ENCODE peak calls at places on chromosomes 2 and 18, in ten cellular contexts. One of them, this sample, is unnamed.

GRCh38 chr2:206250041-206250897 is 24.2 kb upstream of the ZDBF2 start:
- DNase-seq in PC-9: no peak
- DNase-seq in AG04450: no peak
- DNase-seq in astrocyte of the spinal cord: no peak
- DNase-seq in BJ: no peak
- DNase-seq in spleen: peak; percentile 45
- DNase-seq in coronary artery: no peak
- DNase-seq in right lobe of liver: no peak
- DNase-seq in OCI-LY7: peak; percentile 13
- DNase-seq in left lung: no peak
- DNase-seq in this sample: no peak

GRCh38 chr2:32977228-32977758 is 30.5 kb downstream of the LTBP1 start:
- DNase-seq in PC-9: peak; percentile 89
- DNase-seq in AG04450: no peak
- DNase-seq in astrocyte of the spinal cord: peak; percentile 1
- DNase-seq in BJ: no peak
- DNase-seq in spleen: no peak
- DNase-seq in coronary artery: no peak
- DNase-seq in right lobe of liver: no peak
- DNase-seq in OCI-LY7: no peak
- DNase-seq in left lung: no peak
- DNase-seq in this sample: no peak

GRCh38 chr2:96241901-96242611 is 23.7 kb downstream of the TMEM127 start:
- DNase-seq in PC-9: peak; percentile 37
- DNase-seq in AG04450: peak; percentile 39
- DNase-seq in astrocyte of the spinal cord: peak; percentile 54
- DNase-seq in BJ: peak; percentile 76
- DNase-seq in spleen: peak; percentile 92
- DNase-seq in coronary artery: no peak
- DNase-seq in right lobe of liver: no peak
- DNase-seq in OCI-LY7: peak; percentile 79
- DNase-seq in left lung: no peak
- DNase-seq in this sample: peak; percentile 73

GRCh38 chr2:226508005-226508404 is 291.6 kb downstream of the IRS1 start:
- DNase-seq in PC-9: no peak
- DNase-seq in AG04450: no peak
- DNase-seq in astrocyte of the spinal cord: no peak
- DNase-seq in BJ: no peak
- DNase-seq in spleen: no peak
- DNase-seq in coronary artery: no peak
- DNase-seq in right lobe of liver: no peak
- DNase-seq in OCI-LY7: no peak
- DNase-seq in left lung: no peak
- DNase-seq in this sample: no peak

GRCh38 chr2:96082211-96083063 is 33.9 kb downstream of the ADRA2B start:
- DNase-seq in PC-9: no peak
- DNase-seq in AG04450: no peak
- DNase-seq in astrocyte of the spinal cord: no peak
- DNase-seq in BJ: no peak
- DNase-seq in spleen: peak; percentile 54
- DNase-seq in coronary artery: no peak
- DNase-seq in right lobe of liver: peak; percentile 42
- DNase-seq in OCI-LY7: no peak
- DNase-seq in left lung: no peak
- DNase-seq in this sample: no peak

GRCh38 chr2:48248251-48248933 is 281.6 kb upstream of the STON1 start:
- DNase-seq in PC-9: peak; percentile 87
- DNase-seq in AG04450: peak; percentile 85
- DNase-seq in astrocyte of the spinal cord: peak; percentile 89
- DNase-seq in BJ: peak; percentile 81
- DNase-seq in spleen: no peak
- DNase-seq in coronary artery: no peak
- DNase-seq in right lobe of liver: no peak
- DNase-seq in OCI-LY7: no peak
- DNase-seq in left lung: no peak
- DNase-seq in this sample: peak; percentile 87

GRCh38 chr2:54558976-54559410 is 102.9 kb downstream of the SPTBN1 start:
- DNase-seq in PC-9: no peak
- DNase-seq in AG04450: no peak
- DNase-seq in astrocyte of the spinal cord: peak; percentile 39
- DNase-seq in BJ: no peak
- DNase-seq in spleen: no peak
- DNase-seq in coronary artery: no peak
- DNase-seq in right lobe of liver: no peak
- DNase-seq in OCI-LY7: no peak
- DNase-seq in left lung: no peak
- DNase-seq in this sample: no peak

GRCh38 chr18:70523798-70524182 is 234.9 kb downstream of the SOCS6 start:
- DNase-seq in PC-9: no peak
- DNase-seq in AG04450: no peak
- DNase-seq in astrocyte of the spinal cord: no peak
- DNase-seq in BJ: no peak
- DNase-seq in spleen: no peak
- DNase-seq in coronary artery: no peak
- DNase-seq in right lobe of liver: no peak
- DNase-seq in OCI-LY7: no peak
- DNase-seq in left lung: no peak
- DNase-seq in this sample: no peak

GRCh38 chr2:31137211-31138036 is 816 bp downstream of the GALNT14 start:
- DNase-seq in PC-9: no peak
- DNase-seq in AG04450: no peak
- DNase-seq in astrocyte of the spinal cord: peak; percentile 0
- DNase-seq in BJ: no peak
- DNase-seq in spleen: peak; percentile 80
- DNase-seq in coronary artery: no peak
- DNase-seq in right lobe of liver: no peak
- DNase-seq in OCI-LY7: peak; percentile 56
- DNase-seq in left lung: peak; percentile 82
- DNase-seq in this sample: peak; percentile 58

GRCh38 chr2:31140151-31140550 is 1.9 kb upstream of the GALNT14 start:
- DNase-seq in PC-9: no peak
- DNase-seq in AG04450: no peak
- DNase-seq in astrocyte of the spinal cord: no peak
- DNase-seq in BJ: no peak
- DNase-seq in spleen: no peak
- DNase-seq in coronary artery: no peak
- DNase-seq in right lobe of liver: no peak
- DNase-seq in OCI-LY7: no peak
- DNase-seq in left lung: no peak
- DNase-seq in this sample: peak; percentile 80

GRCh38 chr2:31136000-31136399 is 2.2 kb downstream of the GALNT14 start:
- DNase-seq in PC-9: peak; percentile 82
- DNase-seq in AG04450: no peak
- DNase-seq in astrocyte of the spinal cord: no peak
- DNase-seq in BJ: no peak
- DNase-seq in spleen: no peak
- DNase-seq in coronary artery: no peak
- DNase-seq in right lobe of liver: no peak
- DNase-seq in OCI-LY7: no peak
- DNase-seq in left lung: no peak
- DNase-seq in this sample: no peak

GRCh38 chr2:31136732-31137131 is 1.5 kb downstream of the GALNT14 start:
- DNase-seq in PC-9: no peak
- DNase-seq in AG04450: no peak
- DNase-seq in astrocyte of the spinal cord: no peak
- DNase-seq in BJ: no peak
- DNase-seq in spleen: no peak
- DNase-seq in coronary artery: no peak
- DNase-seq in right lobe of liver: no peak
- DNase-seq in OCI-LY7: peak; percentile 52
- DNase-seq in left lung: no peak
- DNase-seq in this sample: no peak

GRCh38 chr2:31138037-31138962 is at the start of gene GALNT14:
- DNase-seq in PC-9: peak; percentile 64
- DNase-seq in AG04450: no peak
- DNase-seq in astrocyte of the spinal cord: peak; percentile 9
- DNase-seq in BJ: no peak
- DNase-seq in spleen: peak; percentile 94
- DNase-seq in coronary artery: no peak
- DNase-seq in right lobe of liver: peak; percentile 72
- DNase-seq in OCI-LY7: peak; percentile 87
- DNase-seq in left lung: peak; percentile 94
- DNase-seq in this sample: peak; percentile 59
- TF ChIP-seq CTCF in PC-9: peak; percentile 69
- TF ChIP-seq CTCF in AG04450: peak; percentile 14
- TF ChIP-seq CTCF in astrocyte of the spinal cord: peak; percentile 36
- TF ChIP-seq CTCF in BJ: peak; percentile 73
- TF ChIP-seq CTCF in spleen: no peak
- TF ChIP-seq CTCF in coronary artery: peak; percentile 36
- TF ChIP-seq CTCF in right lobe of liver: peak; percentile 28
- TF ChIP-seq CTCF in OCI-LY7: peak; percentile 75
- TF ChIP-seq CTCF in left lung: peak; percentile 38
- TF ChIP-seq CTCF in this sample: peak; percentile 57

GRCh38 chr2:219632758-219633101 is 5.3 kb downstream of the SLC4A3 start:
- DNase-seq in PC-9: no peak
- DNase-seq in AG04450: no peak
- DNase-seq in astrocyte of the spinal cord: no peak
- DNase-seq in BJ: no peak
- DNase-seq in spleen: peak; percentile 74
- DNase-seq in coronary artery: no peak
- DNase-seq in right lobe of liver: peak; percentile 44
- DNase-seq in OCI-LY7: no peak
- DNase-seq in left lung: peak; percentile 73
- DNase-seq in this sample: no peak

GRCh38 chr2:219634951-219635751 is 7.7 kb downstream of the SLC4A3 start:
- DNase-seq in PC-9: no peak
- DNase-seq in AG04450: no peak
- DNase-seq in astrocyte of the spinal cord: no peak
- DNase-seq in BJ: no peak
- DNase-seq in spleen: peak; percentile 52
- DNase-seq in coronary artery: peak; percentile 55
- DNase-seq in right lobe of liver: no peak
- DNase-seq in OCI-LY7: no peak
- DNase-seq in left lung: no peak
- DNase-seq in this sample: no peak

GRCh38 chr2:219634171-219634940 is 6.9 kb downstream of the SLC4A3 start:
- DNase-seq in PC-9: no peak
- DNase-seq in AG04450: no peak
- DNase-seq in astrocyte of the spinal cord: no peak
- DNase-seq in BJ: no peak
- DNase-seq in spleen: no peak
- DNase-seq in coronary artery: peak; percentile 52
- DNase-seq in right lobe of liver: no peak
- DNase-seq in OCI-LY7: no peak
- DNase-seq in left lung: peak; percentile 69
- DNase-seq in this sample: no peak

GRCh38 chr2:219631925-219632757 is 4.7 kb downstream of the SLC4A3 start:
- DNase-seq in PC-9: no peak
- DNase-seq in AG04450: no peak
- DNase-seq in astrocyte of the spinal cord: no peak
- DNase-seq in BJ: no peak
- DNase-seq in spleen: no peak
- DNase-seq in coronary artery: peak; percentile 46
- DNase-seq in right lobe of liver: peak; percentile 48
- DNase-seq in OCI-LY7: no peak
- DNase-seq in left lung: peak; percentile 77
- DNase-seq in this sample: no peak

GRCh38 chr2:219633276-219634065 is 6.0 kb downstream of the SLC4A3 start:
- DNase-seq in PC-9: no peak
- DNase-seq in AG04450: no peak
- DNase-seq in astrocyte of the spinal cord: no peak
- DNase-seq in BJ: no peak
- DNase-seq in spleen: no peak
- DNase-seq in coronary artery: peak; percentile 59
- DNase-seq in right lobe of liver: peak; percentile 18
- DNase-seq in OCI-LY7: no peak
- DNase-seq in left lung: peak; percentile 49
- DNase-seq in this sample: no peak
- H3K4me3 ChIP-seq in PC-9: no peak overlapping the region
- H3K4me3 ChIP-seq in AG04450: no peak overlapping the region
- H3K4me3 ChIP-seq in astrocyte of the spinal cord: no peak overlapping the region
- H3K4me3 ChIP-seq in BJ: no peak overlapping the region
- H3K4me3 ChIP-seq in spleen: no peak overlapping the region
- H3K4me3 ChIP-seq in coronary artery: no peak overlapping the region
- H3K4me3 ChIP-seq in right lobe of liver: no peak overlapping the region
- H3K4me3 ChIP-seq in OCI-LY7: no peak overlapping the region
- H3K4me3 ChIP-seq in left lung: no peak overlapping the region
- H3K4me3 ChIP-seq in this sample: no peak overlapping the region

DNA sequence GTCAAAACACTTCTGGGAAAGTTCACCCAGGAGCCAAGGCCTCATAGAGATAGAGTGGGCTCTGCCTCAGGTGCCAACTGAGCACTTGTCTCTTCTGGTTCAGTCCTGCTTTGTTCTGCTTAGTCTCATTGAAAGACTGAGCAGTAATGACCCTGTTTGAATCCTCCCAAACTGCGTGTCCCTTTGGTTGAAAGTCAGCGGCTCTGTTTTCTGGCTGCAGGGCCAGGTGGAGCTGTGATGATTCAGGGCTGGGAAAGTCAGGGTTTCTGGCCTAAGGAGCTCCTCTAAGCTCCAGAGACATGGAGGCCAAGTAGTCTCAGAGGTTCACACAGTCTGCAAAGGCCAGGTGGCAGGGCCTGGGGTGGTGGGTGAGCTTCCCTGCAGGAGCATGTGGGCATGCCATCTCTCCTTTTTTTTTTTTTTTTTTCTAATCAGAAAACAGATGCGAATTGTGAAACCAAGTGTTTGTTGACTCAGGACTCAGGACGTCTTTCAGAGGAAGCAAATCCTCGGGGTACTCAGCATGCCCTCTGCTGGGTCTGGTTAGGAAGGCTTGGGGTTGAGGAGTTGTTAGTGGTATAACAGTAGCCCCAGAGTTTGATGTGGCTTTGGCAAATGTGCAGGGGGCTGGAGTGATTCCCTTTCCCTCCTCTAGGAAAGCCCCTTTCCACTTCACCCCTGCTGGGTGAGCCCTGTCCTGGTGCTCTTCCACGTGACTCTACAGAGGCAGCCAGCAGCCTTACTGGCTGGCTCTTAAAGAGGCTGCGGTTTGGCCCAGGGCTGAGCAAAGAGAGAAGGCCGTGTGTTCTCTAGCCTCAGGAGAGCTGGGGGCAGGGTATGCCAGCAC is 38.3 kb downstream of the TMEM17 start:
- DNase-seq in PC-9: no peak
- DNase-seq in AG04450: no peak
- DNase-seq in astrocyte of the spinal cord: peak; percentile 81
- DNase-seq in BJ: no peak
- DNase-seq in spleen: no peak
- DNase-seq in coronary artery: no peak
- DNase-seq in right lobe of liver: peak; percentile 85
- DNase-seq in OCI-LY7: no peak
- DNase-seq in left lung: no peak
- DNase-seq in this sample: no peak
- TF ChIP-seq CTCF in PC-9: no peak
- TF ChIP-seq CTCF in AG04450: peak; percentile 8
- TF ChIP-seq CTCF in astrocyte of the spinal cord: no peak
- TF ChIP-seq CTCF in BJ: peak; percentile 12
- TF ChIP-seq CTCF in spleen: no peak
- TF ChIP-seq CTCF in coronary artery: no peak
- TF ChIP-seq CTCF in right lobe of liver: no peak
- TF ChIP-seq CTCF in OCI-LY7: no peak
- TF ChIP-seq CTCF in left lung: no peak
- TF ChIP-seq CTCF in this sample: no peak

GRCh38 chr18:77131652-77132368 is 773 bp downstream of the MBP start:
- DNase-seq in PC-9: no peak
- DNase-seq in AG04450: no peak
- DNase-seq in astrocyte of the spinal cord: no peak
- DNase-seq in BJ: no peak
- DNase-seq in spleen: peak; percentile 94
- DNase-seq in coronary artery: peak; percentile 81
- DNase-seq in right lobe of liver: peak; percentile 89
- DNase-seq in OCI-LY7: peak; percentile 34
- DNase-seq in left lung: peak; percentile 93
- DNase-seq in this sample: no peak

GRCh38 chr18:77132369-77133050 is at the start of gene MBP:
- DNase-seq in PC-9: peak; percentile 53
- DNase-seq in AG04450: no peak
- DNase-seq in astrocyte of the spinal cord: no peak
- DNase-seq in BJ: no peak
- DNase-seq in spleen: peak; percentile 97
- DNase-seq in coronary artery: peak; percentile 77
- DNase-seq in right lobe of liver: peak; percentile 91
- DNase-seq in OCI-LY7: peak; percentile 68
- DNase-seq in left lung: peak; percentile 97
- DNase-seq in this sample: peak; percentile 35

GRCh38 chr18:77129150-77129551 is 3.4 kb downstream of the MBP start:
- DNase-seq in PC-9: peak; percentile 52
- DNase-seq in AG04450: peak; percentile 13
- DNase-seq in astrocyte of the spinal cord: peak; percentile 96
- DNase-seq in BJ: peak; percentile 80
- DNase-seq in spleen: no peak
- DNase-seq in coronary artery: no peak
- DNase-seq in right lobe of liver: no peak
- DNase-seq in OCI-LY7: no peak
- DNase-seq in left lung: no peak
- DNase-seq in this sample: peak; percentile 91

GRCh38 chr18:77131100-77131651 is 1.4 kb downstream of the MBP start:
- DNase-seq in PC-9: no peak
- DNase-seq in AG04450: no peak
- DNase-seq in astrocyte of the spinal cord: peak; percentile 46
- DNase-seq in BJ: no peak
- DNase-seq in spleen: peak; percentile 91
- DNase-seq in coronary artery: no peak
- DNase-seq in right lobe of liver: no peak
- DNase-seq in OCI-LY7: peak; percentile 36
- DNase-seq in left lung: peak; percentile 90
- DNase-seq in this sample: no peak

DNA sequence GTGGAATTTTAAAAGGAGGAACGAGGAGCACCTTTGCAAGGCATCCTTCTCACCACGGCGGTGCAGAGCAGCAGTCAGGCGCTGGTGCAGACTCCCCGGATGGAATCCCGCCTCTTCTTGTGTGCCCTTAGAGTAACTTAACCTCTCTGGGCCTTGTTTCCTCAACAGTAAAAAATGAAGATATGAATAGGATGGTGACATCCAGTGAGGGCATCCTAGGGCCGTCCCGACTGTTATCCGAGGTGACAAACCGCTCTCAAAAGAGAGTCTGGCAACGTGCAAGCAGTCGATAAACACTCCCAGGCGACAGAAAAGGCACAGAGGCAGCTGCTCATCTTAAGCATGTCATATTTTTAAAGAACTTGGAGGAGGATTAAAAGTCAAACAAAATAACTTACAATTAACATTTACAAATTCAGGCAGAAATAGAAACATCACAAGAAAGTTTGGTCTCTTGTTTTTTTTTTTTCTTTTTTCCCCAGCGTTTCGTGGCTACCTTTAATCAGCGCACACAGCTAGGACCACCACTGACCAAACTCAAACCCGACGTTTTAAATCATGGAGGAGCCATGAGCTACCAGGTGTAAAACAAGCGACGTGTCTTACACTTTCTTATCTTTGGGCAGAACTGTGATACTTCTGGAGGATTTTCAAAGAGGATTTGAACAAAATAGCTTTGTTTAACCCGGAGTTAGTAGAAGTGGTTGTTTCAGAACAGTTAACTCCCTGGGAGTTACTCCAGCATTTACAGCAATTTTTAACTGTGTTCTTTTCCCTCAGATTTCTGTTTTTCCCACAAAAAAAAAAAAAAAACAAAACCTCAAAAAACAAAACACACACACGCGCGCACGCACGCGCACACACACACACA is 2.1 kb downstream of the MBP start:
- DNase-seq in PC-9: no peak
- DNase-seq in AG04450: no peak
- DNase-seq in astrocyte of the spinal cord: no peak
- DNase-seq in BJ: no peak
- DNase-seq in spleen: peak; percentile 77
- DNase-seq in coronary artery: no peak
- DNase-seq in right lobe of liver: no peak
- DNase-seq in OCI-LY7: no peak
- DNase-seq in left lung: no peak
- DNase-seq in this sample: no peak
- H3K4me3 ChIP-seq in PC-9: peak overlapping the region; percentile 95
- H3K4me3 ChIP-seq in AG04450: peak overlapping the region; percentile 58
- H3K4me3 ChIP-seq in astrocyte of the spinal cord: peak overlapping the region; percentile 56
- H3K4me3 ChIP-seq in BJ: no peak overlapping the region
- H3K4me3 ChIP-seq in spleen: peak overlapping the region; percentile 72
- H3K4me3 ChIP-seq in coronary artery: peak overlapping the region; percentile 85
- H3K4me3 ChIP-seq in right lobe of liver: peak overlapping the region; percentile 96
- H3K4me3 ChIP-seq in OCI-LY7: peak overlapping the region; percentile 87
- H3K4me3 ChIP-seq in left lung: peak overlapping the region; percentile 76
- H3K4me3 ChIP-seq in this sample: no peak overlapping the region